ENCODE peak calls at places on chromosomes 16 and 17, in six cellular contexts. E is GM23248, D is breast epithelium, M is lung, Y is heart left ventricle, C is fibroblast of lung. W is an unnamed sample. For H3K4me1, the result is how much of the 10 kb centered on the place peaks cover.

GRCh38 chr16:88561485-88562369 is 8.5 kb upstream of the ZC3H18 start:
- DNase-seq in E (peak), D (peak), M (peak), Y (peak), C (peak), W (no peak)

GRCh38 chr16:11372073-11372923 is 27.0 kb downstream of the RMI2 start:
- DNase-seq in E (no peak), D (no peak), M (no peak), Y (no peak), C (no peak), W (no peak)

GRCh38 chr17:15649861-15650391 is 30.4 kb upstream of the FBXW10B start:
- DNase-seq in E (peak), D (peak), M (peak), Y (peak), C (peak), W (no peak)

GRCh38 chr16:60414617-60415016 is 1621.6 kb downstream of the CDH8 start:
- DNase-seq in E (no peak), D (no peak), M (no peak), Y (no peak), C (no peak), W (no peak)

GRCh38 chr17:66214893-66215528 is 14.2 kb downstream of the APOH start:
- DNase-seq in E (no peak), D (no peak), M (no peak), Y (no peak), C (no peak), W (no peak)

GRCh38 chr17:45156242-45156641 is 5.4 kb upstream of the HEXIM2 start:
- DNase-seq in E (no peak), D (no peak), M (no peak), Y (no peak), C (no peak), W (no peak)

GRCh38 chr16:1581804-1582203 is 30.1 kb downstream of the IFT140 start:
- DNase-seq in E (no peak), D (no peak), M (no peak), Y (no peak), C (no peak), W (no peak)

GRCh38 chr16:31819948-31820347 is 53.7 kb upstream of the ZNF267 start:
- DNase-seq in E (no peak), D (no peak), M (no peak), Y (no peak), C (no peak), W (no peak)

GRCh38 chr16:85246473-85246872 is 134.2 kb upstream of the CIBAR2 start:
- DNase-seq in E (no peak), D (no peak), M (no peak), Y (no peak), C (no peak), W (no peak)

GRCh38 chr16:1913327-1914083 is 4.7 kb downstream of the HS3ST6 start:
- DNase-seq in E (no peak), D (no peak), M (peak), Y (no peak), C (no peak), W (peak)

GRCh38 chr16:54072237-54072636 is 214.3 kb downstream of the IRX3 start:
- DNase-seq in E (no peak), D (no peak), M (no peak), Y (peak), C (peak), W (no peak)

GRCh38 chr17:82674656-82675475 is 23.6 kb downstream of the RAB40B start:
- DNase-seq in E (no peak), D (peak), M (no peak), Y (no peak), C (no peak), W (peak)

DNA sequence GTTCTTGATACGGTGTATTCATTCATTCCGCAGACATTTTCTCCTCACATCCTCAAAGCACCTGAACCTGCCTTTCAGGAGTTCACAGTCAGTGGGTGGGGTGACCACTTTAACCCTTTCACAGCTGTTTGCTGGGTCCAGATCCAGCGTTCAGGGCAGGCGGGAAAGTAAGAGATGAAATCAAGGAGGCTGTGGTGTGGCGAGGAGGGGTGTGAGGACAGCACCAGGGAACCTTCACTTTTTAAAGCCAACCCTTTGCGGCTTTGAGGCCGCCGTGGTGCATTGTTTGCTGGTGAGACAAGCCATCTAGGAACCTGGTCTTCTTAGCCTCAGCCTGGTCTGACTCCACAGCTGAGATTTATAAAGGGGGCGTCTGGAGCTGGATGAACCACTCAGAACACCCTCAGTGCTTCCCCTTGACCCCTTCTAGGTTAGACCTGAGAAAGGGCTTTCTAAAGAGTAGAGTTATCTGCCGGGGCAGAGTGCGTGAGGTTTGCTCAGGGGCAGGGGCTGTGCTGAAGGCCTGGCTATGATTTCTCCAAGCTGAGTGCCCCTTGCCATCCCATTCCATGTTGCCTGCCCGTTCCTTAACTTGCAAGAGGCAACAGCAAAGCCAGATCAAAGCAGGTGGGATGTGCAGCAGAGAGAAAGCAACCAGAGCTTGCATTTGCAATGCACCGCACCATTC is 933 bp downstream of the CCR7 start:
- DNase-seq in E (no peak), D (no peak), M (no peak), Y (no peak), C (no peak), W (no peak)
- H3K27ac ChIP-seq in E (no peak), D (no peak), M (no peak), Y (no peak), C (no peak), W (no peak)

GRCh38 chr17:5133311-5133710 is 17.5 kb downstream of the USP6 start:
- DNase-seq in E (no peak), D (no peak), M (no peak), Y (no peak), C (no peak), W (no peak)
- H3K4me1 ChIP-seq in E (under half), D (under half), M (under half), Y (under half), C (under half), W (under half)

DNA sequence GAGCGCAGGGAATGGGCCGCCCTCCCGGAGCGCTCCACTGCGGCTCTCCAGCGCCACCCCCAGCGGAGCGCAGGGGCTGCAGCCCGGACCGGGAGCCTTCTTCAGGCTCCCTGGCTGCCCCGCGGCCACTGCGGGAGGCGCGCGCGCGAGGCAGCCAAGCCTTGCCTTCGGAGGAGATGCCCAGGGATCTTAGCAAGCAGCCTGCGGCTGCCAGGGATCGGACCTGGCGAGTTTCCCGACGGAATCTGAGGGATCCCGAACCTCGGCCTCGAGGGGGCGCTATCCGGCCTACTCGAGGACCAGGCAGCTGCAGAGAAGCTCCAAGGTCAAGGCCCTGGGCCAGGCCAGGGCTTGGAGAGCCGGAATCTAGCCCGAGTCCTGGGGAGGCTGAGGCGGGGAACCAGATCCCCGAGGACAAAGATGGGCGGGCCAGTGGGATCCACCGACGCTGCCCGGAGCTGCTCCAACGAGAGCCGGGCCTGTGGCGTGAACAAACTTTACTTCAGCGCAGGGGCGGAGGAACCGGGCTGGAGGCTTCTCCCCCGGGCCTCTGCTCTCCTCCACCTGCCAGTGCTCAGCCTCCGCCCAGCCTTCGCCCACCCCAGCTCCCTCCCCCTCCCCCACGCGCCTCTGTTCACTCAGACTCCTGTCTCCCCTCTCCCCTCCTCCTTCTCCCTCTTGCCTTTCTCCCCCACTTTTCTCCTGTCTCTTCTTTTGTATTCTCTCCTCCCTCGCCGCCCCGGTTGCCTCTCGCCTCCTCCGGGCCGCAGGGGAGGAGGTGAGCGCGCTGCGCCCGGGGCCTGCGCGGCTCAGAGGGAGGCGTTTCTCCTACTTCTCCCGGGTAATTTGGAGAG is at the start of gene IRX6:
- DNase-seq in E (peak), D (peak), M (peak), Y (peak), C (no peak), W (peak)
- H3K4me3 ChIP-seq in E (no peak), D (peak), M (peak), Y (peak), C (no peak), W (no peak)

GRCh38 chr17:8674344-8675305 is 44.1 kb upstream of the MYH10 start:
- DNase-seq in E (peak), D (no peak), M (peak), Y (peak), C (peak), W (peak)

GRCh38 chr17:8675306-8675705 is 44.8 kb upstream of the MYH10 start:
- DNase-seq in E (no peak), D (no peak), M (no peak), Y (no peak), C (no peak), W (peak)

GRCh38 chr17:8672326-8672725 is 41.8 kb upstream of the MYH10 start:
- DNase-seq in E (no peak), D (no peak), M (no peak), Y (no peak), C (no peak), W (no peak)

GRCh38 chr17:8670486-8670885 is 40.0 kb upstream of the MYH10 start:
- DNase-seq in E (no peak), D (no peak), M (no peak), Y (no peak), C (peak), W (no peak)

DNA sequence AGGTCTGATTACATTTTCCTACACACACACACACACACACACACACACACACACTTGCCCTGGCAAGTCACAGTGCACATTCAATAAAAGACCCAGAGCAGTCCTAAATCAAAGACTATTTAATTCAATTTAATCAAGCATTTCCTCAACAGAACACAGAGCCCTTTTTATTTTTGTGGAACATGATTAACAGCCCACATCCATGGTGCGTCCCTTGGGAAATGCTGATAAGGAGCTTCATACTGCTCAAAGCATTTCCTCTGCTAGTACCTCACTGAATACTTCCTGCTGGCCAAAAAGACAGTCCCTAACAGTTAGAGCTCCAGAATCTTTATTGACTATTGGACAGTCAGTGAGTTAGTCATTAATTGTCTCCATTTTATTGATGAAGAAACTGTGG is 43.1 kb upstream of the MYH10 start:
- DNase-seq in E (peak), D (no peak), M (no peak), Y (peak), C (peak), W (no peak)
- H3K27ac ChIP-seq in E (no peak), D (no peak), M (no peak), Y (peak), C (no peak), W (no peak)

W was measured in right cardiac atrium.